ENCODE peak calls at places on chromosomes 16 and 17, in nine cellular contexts. J is PC-3, Y is heart right ventricle, L is GM23248, W is mesendoderm, B is AG04450, G is cardiac muscle cell, M is tibial artery, E is ovary. C is an unnamed sample.

GRCh38 chr17:60947100-60947499 is 269.4 kb downstream of the BCAS3 start:
- DNase-seq in G (no peak), E (no peak), L (peak), M (no peak), B (no peak), W (no peak), Y (no peak), J (peak), C (no peak)

GRCh38 chr17:58968662-58969061 is 138.0 kb downstream of the TRIM37 start:
- DNase-seq in G (no peak), B (no peak), W (no peak), Y (no peak), L (no peak), J (no peak), M (no peak), E (no peak), C (no peak)

GRCh38 chr17:8359769-8360168 is 16.7 kb downstream of the KRABD2 start:
- DNase-seq in G (no peak), W (peak), E (no peak), B (peak), Y (peak), M (no peak), J (peak), L (peak), C (no peak)

GRCh38 chr16:1181715-1182671 is 29.1 kb downstream of the CACNA1H start:
- DNase-seq in W (no peak), G (no peak), M (peak), L (peak), J (peak), Y (peak), E (peak), B (peak), C (no peak)

GRCh38 chr17:19533718-19534561 is at the start of gene SLC47A1:
- DNase-seq in W (peak), Y (no peak), M (no peak), B (no peak), J (no peak), G (peak), L (peak), E (no peak), C (no peak)

GRCh38 chr17:57881143-57881542 is 31.3 kb upstream of the MRPS23 start:
- DNase-seq in W (no peak), Y (peak), J (no peak), M (no peak), E (no peak), L (peak), B (peak), G (no peak), C (no peak)

GRCh38 chr17:83125515-83126274 is 46.3 kb downstream of the METRNL start:
- DNase-seq in M (peak), B (no peak), Y (no peak), J (no peak), L (peak), W (no peak), G (no peak), E (no peak), C (no peak)

GRCh38 chr16:11060364-11060763 is 116.0 kb downstream of the CLEC16A start:
- DNase-seq in Y (no peak), L (no peak), M (no peak), J (no peak), W (no peak), B (no peak), G (no peak), E (no peak), C (no peak)

GRCh38 chr17:78976907-78977680 is 2.6 kb downstream of the LGALS3BP start:
- DNase-seq in G (no peak), Y (no peak), J (no peak), L (no peak), E (peak), B (no peak), W (no peak), M (no peak), C (no peak)

GRCh38 chr17:79965806-79966205 is 69.9 kb downstream of the TBC1D16 start:
- DNase-seq in J (no peak), M (no peak), L (no peak), E (no peak), B (no peak), W (no peak), Y (no peak), G (no peak), C (no peak)

GRCh38 chr17:28427372-28427771 is 21.4 kb upstream of the SLC46A1 start:
- DNase-seq in W (no peak), Y (no peak), L (peak), G (no peak), B (peak), E (no peak), J (no peak), M (no peak), C (no peak)

GRCh38 chr17:67500677-67501300 is 123.7 kb downstream of the PITPNC1 start:
- DNase-seq in G (no peak), E (no peak), Y (no peak), W (no peak), J (no peak), L (no peak), B (no peak), M (no peak), C (no peak)

GRCh38 chr17:58153046-58153445 is 4.9 kb downstream of the OR4D1 start:
- DNase-seq in W (no peak), L (no peak), G (no peak), Y (no peak), E (no peak), M (no peak), J (no peak), B (no peak), C (no peak)

GRCh38 chr16:69438465-69438864 is 14.0 kb downstream of the CYB5B start:
- DNase-seq in G (no peak), M (no peak), J (no peak), L (no peak), W (no peak), B (no peak), Y (no peak), E (no peak), C (no peak)

GRCh38 chr16:77531741-77532140 is 96.9 kb upstream of the ADAMTS18 start:
- DNase-seq in Y (no peak), B (no peak), W (no peak), J (peak), G (no peak), E (no peak), L (peak), M (no peak), C (peak)

GRCh38 chr17:29390856-29391631 is 881 bp downstream of the TAOK1 start:
- DNase-seq in L (peak), B (no peak), M (no peak), W (peak), E (peak), J (no peak), G (peak), Y (peak), C (no peak)

GRCh38 chr17:8785547-8786412 is 13.4 kb downstream of the MFSD6L start:
- DNase-seq in M (peak), E (peak), W (peak), J (peak), B (peak), L (peak), G (peak), Y (peak), C (no peak)

GRCh38 chr16:51577621-51578303 is 426.7 kb upstream of the SALL1 start:
- DNase-seq in B (no peak), W (peak), L (peak), J (no peak), M (no peak), E (no peak), G (peak), Y (no peak), C (peak)

GRCh38 chr17:5705081-5705875 is 121.0 kb upstream of the NLRP1 start:
- DNase-seq in B (no peak), M (no peak), W (peak), G (peak), Y (no peak), J (no peak), E (no peak), L (peak), C (no peak)

GRCh38 chr17:50963139-50963538 is 97.0 kb upstream of the TOB1 start:
- DNase-seq in B (no peak), G (no peak), Y (no peak), E (no peak), M (no peak), J (no peak), W (no peak), L (no peak), C (no peak)

GRCh38 chr17:78832541-78832810 is 8.1 kb downstream of the USP36 start:
- DNase-seq in E (no peak), J (no peak), B (no peak), W (no peak), Y (no peak), L (no peak), G (no peak), M (no peak), C (no peak)

GRCh38 chr16:51473091-51473490 is 322.0 kb upstream of the SALL1 start:
- DNase-seq in L (no peak), Y (no peak), E (no peak), J (no peak), B (no peak), G (no peak), W (no peak), M (no peak), C (no peak)

GRCh38 chr17:71234349-71234748 is 886.5 kb upstream of the SOX9 start:
- DNase-seq in G (no peak), W (no peak), J (no peak), M (no peak), L (no peak), E (no peak), B (no peak), Y (no peak), C (no peak)

GRCh38 chr17:31579265-31579664 is 187.8 kb downstream of the RAB11FIP4 start:
- DNase-seq in J (peak), L (peak), M (no peak), W (no peak), G (no peak), B (no peak), Y (no peak), E (peak), C (no peak)

GRCh38 chr17:9212376-9213310 is 191.3 kb downstream of the NTN1 start:
- DNase-seq in L (no peak), Y (no peak), G (no peak), B (no peak), J (no peak), E (no peak), M (no peak), W (no peak), C (no peak)

GRCh38 chr16:57140866-57141668 is 44.8 kb downstream of the PSME3IP1 start:
- DNase-seq in M (no peak), J (no peak), B (no peak), G (no peak), E (no peak), Y (no peak), L (no peak), W (no peak), C (no peak)

GRCh38 chr17:19590912-19591551 is 57.4 kb downstream of the SLC47A1 start:
- DNase-seq in B (no peak), L (no peak), J (no peak), E (no peak), Y (no peak), G (no peak), M (no peak), W (no peak), C (no peak)

GRCh38 chr17:7572588-7573323 is 6.7 kb upstream of the CD68 start:
- DNase-seq in G (peak), E (peak), Y (no peak), L (peak), M (peak), W (peak), B (peak), J (peak), C (peak)

GRCh38 chr17:81870155-81870977 is 771 bp downstream of the ARHGDIA start:
- DNase-seq in J (peak), Y (peak), G (peak), E (no peak), L (peak), M (no peak), W (peak), B (no peak), C (no peak)

DNA sequence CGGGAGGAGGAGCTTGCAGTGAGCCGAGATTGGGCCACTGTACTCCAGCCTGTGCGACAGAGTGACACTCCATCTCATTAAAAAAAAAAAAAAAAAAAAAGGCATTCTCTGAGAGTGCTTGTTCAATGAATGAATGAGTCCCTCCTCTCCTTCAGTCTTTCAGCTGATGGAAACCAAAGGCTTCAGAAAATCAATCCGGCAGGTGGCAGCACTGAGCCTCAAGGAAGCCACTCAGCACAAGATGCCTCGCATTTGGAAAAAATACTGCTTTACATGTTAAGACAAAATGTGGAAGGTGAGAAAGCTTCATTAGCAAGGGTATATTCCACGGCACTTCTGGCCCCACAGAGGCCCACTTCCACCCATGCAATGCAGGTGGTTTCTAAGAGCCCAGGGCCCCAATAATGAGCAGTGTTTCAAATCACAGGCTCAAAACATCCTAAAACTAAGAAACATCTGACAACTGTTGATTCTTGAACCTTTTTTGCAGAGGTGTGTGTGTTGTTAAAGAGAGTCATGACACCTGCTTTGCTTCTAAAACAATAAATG is 33.9 kb upstream of the SLC25A19 start:
- DNase-seq in L (peak), B (peak), Y (peak), E (peak), G (peak), J (peak), W (peak), M (peak), C (peak)
- H3K27ac ChIP-seq in L (no peak), B (no peak), Y (no peak), E (no peak), G (no peak), J (no peak), W (no peak), M (no peak), C (no peak)

DNA sequence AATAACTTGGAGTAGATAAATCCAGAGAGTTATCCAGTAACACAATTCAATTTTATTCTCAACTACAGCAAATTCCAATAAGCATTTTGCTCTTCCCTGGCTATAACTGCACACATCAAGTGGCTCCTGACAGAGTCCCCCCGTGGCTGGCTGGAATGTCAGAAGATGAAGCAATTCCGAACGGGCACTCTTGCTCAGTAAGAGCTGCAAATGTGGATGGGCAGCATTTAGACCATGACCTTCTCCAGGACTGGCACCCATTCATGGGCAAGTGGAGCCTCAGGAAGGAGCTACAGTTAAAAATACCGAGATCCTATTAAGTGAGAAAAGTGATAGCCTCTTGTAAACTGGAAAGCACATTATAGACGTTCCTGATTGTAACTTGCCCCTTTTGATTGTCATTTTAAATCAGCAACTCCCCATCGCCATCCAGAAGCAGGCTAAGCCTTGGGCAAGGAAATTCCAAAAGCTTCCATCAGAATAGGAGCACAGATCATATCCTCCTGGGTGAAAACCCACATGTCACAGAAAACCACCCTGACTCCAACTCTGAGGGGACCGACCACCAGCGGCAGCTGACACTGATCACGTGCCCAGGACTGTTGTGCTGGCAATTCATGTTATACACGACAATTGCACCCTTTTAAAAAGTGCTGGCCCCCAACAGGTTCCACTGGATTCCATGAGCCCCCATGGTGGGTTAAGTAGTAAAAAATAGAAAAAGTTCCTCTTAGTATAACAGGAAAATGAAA is 7.1 kb downstream of the UBE2O start:
- DNase-seq in J (no peak), G (no peak), Y (no peak), B (no peak), W (peak), L (no peak), M (no peak), E (no peak), C (no peak)
- H3K27ac ChIP-seq in J (peak), G (peak), Y (peak), B (peak), W (peak), L (peak), M (no peak), E (no peak), C (peak)

DNA sequence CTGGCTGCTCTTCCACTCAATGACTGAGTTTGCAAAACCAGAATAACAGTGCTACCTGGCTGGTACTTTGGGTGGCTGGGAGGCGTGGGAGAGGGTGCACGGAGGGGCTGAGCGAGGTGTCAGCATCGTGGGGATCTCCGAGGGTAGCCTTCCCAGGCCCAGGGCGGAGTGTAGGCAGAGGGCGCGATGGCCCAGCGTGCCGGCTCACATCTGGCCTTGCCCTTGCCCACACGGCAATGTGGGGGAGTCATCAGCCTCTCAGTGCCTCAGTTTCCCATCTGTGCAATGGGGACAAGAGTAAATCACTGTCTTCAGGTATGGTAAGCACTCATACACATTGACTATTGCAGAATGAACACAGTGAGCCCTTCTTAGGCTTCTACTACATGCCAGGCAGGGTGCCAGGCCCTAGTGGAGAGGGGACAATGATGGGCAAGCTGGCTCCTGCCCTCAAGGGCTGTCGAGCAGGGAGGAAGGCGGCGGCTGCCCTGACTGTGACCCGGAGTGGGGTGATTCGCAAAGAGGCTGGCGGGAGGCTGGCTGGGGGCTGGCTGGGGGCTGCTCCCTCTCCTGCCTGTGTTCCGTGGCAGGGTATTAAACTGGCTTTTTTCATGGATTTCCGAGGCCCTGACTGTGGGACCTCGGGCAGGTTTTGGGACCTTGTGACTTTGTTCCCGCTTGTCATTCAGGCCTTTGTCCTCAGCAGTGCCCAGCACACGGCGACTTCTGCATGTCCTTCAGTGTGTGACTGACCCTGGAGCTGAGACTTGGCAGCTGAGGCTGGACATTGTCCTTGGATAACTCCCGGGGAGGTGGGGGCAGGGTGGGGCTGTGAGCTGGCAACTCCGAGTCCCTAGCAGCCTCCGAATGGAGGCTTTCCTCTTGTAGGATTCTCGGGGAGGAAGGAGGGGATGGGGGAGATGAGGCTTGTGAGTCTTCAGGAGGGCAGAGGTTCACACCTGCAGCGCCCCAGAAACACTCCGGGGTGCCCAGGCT is 243.1 kb downstream of the SEC14L1 start:
- DNase-seq in E (peak), J (no peak), Y (peak), G (no peak), M (peak), B (no peak), W (no peak), L (peak), C (no peak)
- H3K27ac ChIP-seq in E (peak), J (no peak), Y (peak), G (peak), M (peak), B (peak), W (no peak), L (peak), C (no peak)

GRCh38 chr16:27401768-27402568 is at the start of gene IL21R:
- DNase-seq in G (no peak), M (peak), L (peak), J (no peak), B (no peak), W (no peak), Y (peak), E (no peak), C (no peak)

GRCh38 chr16:27402569-27402963 is 592 bp downstream of the IL21R start:
- DNase-seq in B (no peak), Y (no peak), J (no peak), M (no peak), W (no peak), G (no peak), E (no peak), L (no peak), C (no peak)

GRCh38 chr16:27402964-27403600 is 1.1 kb downstream of the IL21R start:
- DNase-seq in Y (no peak), E (no peak), J (no peak), W (no peak), M (no peak), B (no peak), G (no peak), L (no peak), C (no peak)

GRCh38 chr16:27404163-27404823 is 2.3 kb downstream of the IL21R start:
- DNase-seq in G (no peak), E (no peak), L (no peak), Y (no peak), W (no peak), J (no peak), B (no peak), M (no peak), C (no peak)

GRCh38 chr16:27403601-27403992 is 1.6 kb downstream of the IL21R start:
- DNase-seq in L (no peak), Y (no peak), G (no peak), B (no peak), M (no peak), W (no peak), J (no peak), E (no peak), C (no peak)
- H3K27ac ChIP-seq in L (no peak), Y (no peak), G (no peak), B (no peak), M (no peak), W (no peak), J (no peak), E (no peak), C (no peak)

GRCh38 chr17:55154101-55154500 is 110.7 kb upstream of the HLF start:
- DNase-seq in J (no peak), L (no peak), Y (no peak), M (no peak), W (peak), G (no peak), B (no peak), E (no peak), C (no peak)
- H3K27ac ChIP-seq in J (no peak), L (no peak), Y (no peak), M (no peak), W (no peak), G (no peak), B (no peak), E (no peak), C (no peak)

GRCh38 chr17:17205368-17206148 is 575 bp downstream of the PLD6 start:
- DNase-seq in L (peak), J (peak), M (peak), G (no peak), W (no peak), B (no peak), Y (peak), E (peak), C (no peak)
- H3K27ac ChIP-seq in L (peak), J (peak), M (peak), G (no peak), W (no peak), B (no peak), Y (peak), E (peak), C (no peak)

GRCh38 chr17:2852729-2853110 is 56.5 kb downstream of the RAP1GAP2 start:
- DNase-seq in M (no peak), Y (no peak), B (no peak), G (no peak), J (no peak), W (peak), E (no peak), L (no peak), C (no peak)
- H3K27ac ChIP-seq in M (peak), Y (peak), B (no peak), G (no peak), J (no peak), W (peak), E (no peak), L (no peak), C (peak)

GRCh38 chr17:27352481-27353460 is 58.9 kb downstream of the WSB1 start:
- DNase-seq in M (no peak), W (peak), G (no peak), Y (peak), E (peak), B (no peak), J (no peak), L (peak), C (no peak)

GRCh38 chr17:27354051-27354490 is 60.2 kb downstream of the WSB1 start:
- DNase-seq in J (no peak), B (no peak), G (no peak), Y (no peak), L (no peak), M (no peak), E (no peak), W (no peak), C (no peak)

GRCh38 chr17:27351741-27352140 is 57.8 kb downstream of the WSB1 start:
- DNase-seq in G (no peak), L (no peak), J (no peak), M (no peak), B (no peak), E (no peak), Y (no peak), W (no peak), C (no peak)

GRCh38 chr17:27354491-27355081 is 60.7 kb downstream of the WSB1 start:
- DNase-seq in Y (no peak), B (no peak), L (peak), E (no peak), M (no peak), W (peak), G (no peak), J (peak), C (no peak)

GRCh38 chr17:27353469-27354050 is 59.6 kb downstream of the WSB1 start:
- DNase-seq in W (peak), J (peak), M (peak), Y (peak), E (peak), G (peak), L (peak), B (peak), C (no peak)
- H3K27ac ChIP-seq in W (peak), J (peak), M (peak), Y (peak), E (peak), G (no peak), L (peak), B (peak), C (peak)

C was measured in epithelial cell of prostate.